ENCODE peak calls at places on chromosomes 6 and 20, in six cellular contexts. E is endothelial cell, Z is B cell, I is psoas muscle, K is LoVo, F is NCI-H524. C is an unnamed sample.

GRCh38 chr20:25000268-25000801 is 7.8 kb upstream of the APMAP start:
- DNase-seq in E (no peak), Z (no peak), I (peak; percentile 80), K (peak; percentile 26), F (no peak), C (no peak)

GRCh38 chr6:163262080-163262479 is 152.4 kb upstream of the QKI start:
- DNase-seq in E (no peak), Z (no peak), I (no peak), K (no peak), F (no peak), C (no peak)

GRCh38 chr6:25431642-25432307 is 152.6 kb downstream of the CARMIL1 start:
- DNase-seq in E (no peak), Z (no peak), I (no peak), K (no peak), F (peak; percentile 37), C (no peak)

GRCh38 chr6:2038096-2038495 is 207.3 kb downstream of the GMDS start:
- DNase-seq in E (no peak), Z (no peak), I (no peak), K (no peak), F (no peak), C (no peak)

GRCh38 chr6:2917065-2917464 is 14.0 kb upstream of the SERPINB9 start:
- DNase-seq in E (no peak), Z (no peak), I (no peak), K (no peak), F (no peak), C (no peak)

GRCh38 chr20:50111120-50111828 is 1.7 kb downstream of the UBE2V1 start:
- DNase-seq in E (no peak), Z (no peak), I (no peak), K (no peak), F (no peak), C (no peak)

GRCh38 chr6:21808551-21809181 is 215.1 kb downstream of the SOX4 start:
- DNase-seq in E (no peak), Z (no peak), I (no peak), K (peak; percentile 11), F (peak; percentile 36), C (no peak)

GRCh38 chr6:169779092-169779815 is 27.8 kb downstream of the ERMARD start:
- DNase-seq in E (no peak), Z (no peak), I (no peak), K (no peak), F (no peak), C (no peak)

GRCh38 chr6:53959717-53960116 is 151.5 kb upstream of the MLIP start:
- DNase-seq in E (no peak), Z (no peak), I (no peak), K (no peak), F (no peak), C (no peak)

GRCh38 chr20:41095110-41095969 is 42.0 kb upstream of the PLCG1 start:
- DNase-seq in E (peak; percentile 37), Z (peak; percentile 77), I (peak; percentile 63), K (peak; percentile 58), F (peak; percentile 58), C (peak; percentile 66)

GRCh38 chr6:37653933-37654565 is 43.6 kb downstream of the MDGA1 start:
- DNase-seq in E (peak; percentile 30), Z (peak; percentile 52), I (no peak), K (peak; percentile 15), F (peak; percentile 13), C (peak; percentile 34)

GRCh38 chr20:57030611-57031600 is 235.5 kb downstream of the BMP7 start:
- DNase-seq in E (no peak), Z (no peak), I (no peak), K (peak; percentile 29), F (no peak), C (no peak)

GRCh38 chr20:41177636-41178035 is 40.3 kb downstream of the PLCG1 start:
- DNase-seq in E (no peak), Z (no peak), I (peak; percentile 83), K (peak; percentile 39), F (peak; percentile 47), C (no peak)

GRCh38 chr20:37680420-37680819 is 13.4 kb upstream of the CTNNBL1 start:
- DNase-seq in E (no peak), Z (no peak), I (no peak), K (no peak), F (no peak), C (no peak)

GRCh38 chr20:41726727-41727126 is 108.5 kb upstream of the CHD6 start:
- DNase-seq in E (no peak), Z (no peak), I (no peak), K (no peak), F (no peak), C (no peak)

GRCh38 chr6:137717074-137718073 is 149.7 kb upstream of the TNFAIP3 start:
- DNase-seq in E (no peak), Z (no peak), I (no peak), K (no peak), F (no peak), C (no peak)

C was measured in NCI-H2171 treated with DMSO at 0.1 percent for 48 hours.